ENCODE peak calls at places on chromosome 10, in five cellular contexts. K, B, A, X and D are unnamed samples.

GRCh38 chr10:84665883-84666463 is 337.6 kb downstream of the CCSER2 start:
- DNase-seq in A (peak), X (no peak), B (no peak), K (no peak), D (no peak)

GRCh38 chr10:34813626-34814227 is 1.4 kb downstream of the PARD3 start:
- DNase-seq in B (peak), X (no peak), K (no peak), A (no peak), D (no peak)

GRCh38 chr10:61301560-61301959 is 151.6 kb downstream of the TMEM26 start:
- DNase-seq in X (no peak), K (no peak), A (no peak), B (no peak), D (no peak)

GRCh38 chr10:29946614-29946952 is 112.8 kb downstream of the JCAD start:
- DNase-seq in B (no peak), X (no peak), K (no peak), A (no peak), D (no peak)

GRCh38 chr10:13349776-13350274 is 1.7 kb upstream of the SEPHS1 start:
- DNase-seq in K (no peak), A (peak), X (peak), B (peak), D (no peak)

GRCh38 chr10:110172155-110172554 is 35.2 kb upstream of the MXI1 start:
- DNase-seq in K (no peak), X (no peak), A (no peak), B (no peak), D (no peak)

GRCh38 chr10:129097776-129098175 is 369.3 kb upstream of the MGMT start:
- DNase-seq in A (no peak), B (no peak), X (no peak), K (no peak), D (no peak)

GRCh38 chr10:132145521-132146185 is 41.1 kb upstream of the DPYSL4 start:
- DNase-seq in A (no peak), X (no peak), B (no peak), K (no peak), D (no peak)

GRCh38 chr10:69241575-69241974 is 21.4 kb downstream of the HKDC1 start:
- DNase-seq in A (no peak), B (no peak), X (no peak), K (no peak), D (no peak)

GRCh38 chr10:60359066-60359465 is 30.6 kb downstream of the ANK3 start:
- DNase-seq in B (no peak), K (no peak), X (no peak), A (no peak), D (no peak)

GRCh38 chr10:69360485-69361302 is 56.0 kb downstream of the TACR2 start:
- DNase-seq in K (peak), X (no peak), B (no peak), A (no peak), D (no peak)

GRCh38 chr10:71437537-71438058 is 40.9 kb downstream of the CDH23 start:
- DNase-seq in A (no peak), K (no peak), X (no peak), B (peak), D (no peak)

GRCh38 chr10:21464134-21464533 is 61.3 kb downstream of the SKIDA1 start:
- DNase-seq in B (no peak), A (no peak), K (no peak), X (no peak), D (no peak)

GRCh38 chr10:110494532-110494931 is 3.2 kb upstream of the DUSP5 start:
- DNase-seq in B (no peak), A (no peak), X (no peak), K (no peak), D (no peak)

GRCh38 chr10:22554481-22555182 is 159.7 kb downstream of the PIP4K2A start:
- DNase-seq in A (no peak), X (no peak), K (peak), B (peak), D (no peak)